ENCODE peak calls at places on chromosomes 1 and 21, in six cellular contexts. One of them, this sample, is unnamed.

GRCh38 chr1:151891515-151891914 is 17.8 kb downstream of the THEM4 start:
- DNase-seq in A549: no peak
- DNase-seq in NB4: no peak
- DNase-seq in H1: no peak
- DNase-seq in endothelial cell of umbilical vein: peak
- DNase-seq in SK-N-SH: no peak
- DNase-seq in this sample: no peak

GRCh38 chr1:58829861-58830260 is 46.0 kb upstream of the JUN start:
- DNase-seq in A549: no peak
- DNase-seq in NB4: no peak
- DNase-seq in H1: no peak
- DNase-seq in endothelial cell of umbilical vein: no peak
- DNase-seq in SK-N-SH: no peak
- DNase-seq in this sample: no peak

GRCh38 chr21:35232545-35233176 is 183.6 kb upstream of the RUNX1 start:
- DNase-seq in A549: no peak
- DNase-seq in NB4: no peak
- DNase-seq in H1: no peak
- DNase-seq in endothelial cell of umbilical vein: peak
- DNase-seq in SK-N-SH: no peak
- DNase-seq in this sample: no peak

GRCh38 chr1:38029725-38030511 is 16.7 kb downstream of the POU3F1 start:
- DNase-seq in A549: no peak
- DNase-seq in NB4: peak
- DNase-seq in H1: peak
- DNase-seq in endothelial cell of umbilical vein: peak
- DNase-seq in SK-N-SH: peak
- DNase-seq in this sample: no peak

GRCh38 chr1:234647245-234647644 is 37.3 kb upstream of the IRF2BP2 start:
- DNase-seq in A549: no peak
- DNase-seq in NB4: no peak
- DNase-seq in H1: no peak
- DNase-seq in endothelial cell of umbilical vein: no peak
- DNase-seq in SK-N-SH: no peak
- DNase-seq in this sample: no peak

GRCh38 chr1:180563013-180563827 is 4.5 kb downstream of the OVAAL start:
- DNase-seq in A549: peak
- DNase-seq in NB4: peak
- DNase-seq in H1: no peak
- DNase-seq in endothelial cell of umbilical vein: peak
- DNase-seq in SK-N-SH: no peak
- DNase-seq in this sample: no peak

GRCh38 chr21:17613242-17613676 is 558 bp upstream of the BTG3 start:
- DNase-seq in A549: no peak
- DNase-seq in NB4: no peak
- DNase-seq in H1: no peak
- DNase-seq in endothelial cell of umbilical vein: peak
- DNase-seq in SK-N-SH: no peak
- DNase-seq in this sample: no peak

GRCh38 chr1:7331926-7332535 is 439.1 kb upstream of the VAMP3 start:
- DNase-seq in A549: no peak
- DNase-seq in NB4: no peak
- DNase-seq in H1: no peak
- DNase-seq in endothelial cell of umbilical vein: no peak
- DNase-seq in SK-N-SH: no peak
- DNase-seq in this sample: no peak

GRCh38 chr1:93475691-93476090 is 27.8 kb downstream of the FNBP1L start:
- DNase-seq in A549: no peak
- DNase-seq in NB4: no peak
- DNase-seq in H1: no peak
- DNase-seq in endothelial cell of umbilical vein: no peak
- DNase-seq in SK-N-SH: no peak
- DNase-seq in this sample: no peak

GRCh38 chr1:78722521-78722920 is 72.9 kb downstream of the IFI44 start:
- DNase-seq in A549: no peak
- DNase-seq in NB4: no peak
- DNase-seq in H1: no peak
- DNase-seq in endothelial cell of umbilical vein: no peak
- DNase-seq in SK-N-SH: no peak
- DNase-seq in this sample: no peak
- TF ChIP-seq MAX in A549: no peak
- TF ChIP-seq MAX in NB4: no peak
- TF ChIP-seq MAX in H1: no peak
- TF ChIP-seq MAX in endothelial cell of umbilical vein: no peak
- TF ChIP-seq MAX in SK-N-SH: no peak
- TF ChIP-seq MAX in this sample: no peak

DNA sequence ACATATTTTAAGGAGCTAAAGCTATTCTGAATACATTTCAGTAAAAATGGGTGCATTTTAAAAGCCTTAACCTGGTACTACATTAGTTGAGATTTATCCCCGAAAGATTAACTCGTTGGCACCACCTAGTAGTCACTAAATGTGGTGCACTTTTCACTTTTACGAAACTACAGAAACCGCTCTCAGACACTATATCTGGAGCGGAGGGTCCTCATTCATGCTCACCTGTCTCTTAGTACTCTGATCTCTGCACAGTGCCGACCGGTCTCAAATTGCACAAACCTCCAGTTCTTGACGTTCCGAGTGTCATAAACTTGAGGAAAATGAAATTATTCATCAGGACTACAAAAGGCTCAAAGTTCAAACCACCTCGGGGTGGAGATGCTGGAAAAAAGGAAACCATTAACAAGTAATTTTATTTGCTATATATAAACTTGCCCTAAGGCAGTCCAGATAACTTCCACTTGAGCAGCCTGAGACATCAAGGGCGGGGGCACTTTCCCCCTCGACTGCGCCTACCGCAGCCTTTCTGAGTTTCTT is 722 bp downstream of the LZIC start:
- DNase-seq in A549: peak
- DNase-seq in NB4: peak
- DNase-seq in H1: no peak
- DNase-seq in endothelial cell of umbilical vein: peak
- DNase-seq in SK-N-SH: peak
- DNase-seq in this sample: no peak
- TF ChIP-seq MAX in A549: no peak
- TF ChIP-seq MAX in NB4: no peak
- TF ChIP-seq MAX in H1: no peak
- TF ChIP-seq MAX in endothelial cell of umbilical vein: no peak
- TF ChIP-seq MAX in SK-N-SH: no peak
- TF ChIP-seq MAX in this sample: no peak

GRCh38 chr1:153483776-153484175 is 23.3 kb upstream of the S100A7 start:
- DNase-seq in A549: no peak
- DNase-seq in NB4: no peak
- DNase-seq in H1: peak
- DNase-seq in endothelial cell of umbilical vein: no peak
- DNase-seq in SK-N-SH: no peak
- DNase-seq in this sample: peak
- TF ChIP-seq MAX in A549: no peak
- TF ChIP-seq MAX in NB4: no peak
- TF ChIP-seq MAX in H1: no peak
- TF ChIP-seq MAX in endothelial cell of umbilical vein: no peak
- TF ChIP-seq MAX in SK-N-SH: no peak
- TF ChIP-seq MAX in this sample: no peak

DNA sequence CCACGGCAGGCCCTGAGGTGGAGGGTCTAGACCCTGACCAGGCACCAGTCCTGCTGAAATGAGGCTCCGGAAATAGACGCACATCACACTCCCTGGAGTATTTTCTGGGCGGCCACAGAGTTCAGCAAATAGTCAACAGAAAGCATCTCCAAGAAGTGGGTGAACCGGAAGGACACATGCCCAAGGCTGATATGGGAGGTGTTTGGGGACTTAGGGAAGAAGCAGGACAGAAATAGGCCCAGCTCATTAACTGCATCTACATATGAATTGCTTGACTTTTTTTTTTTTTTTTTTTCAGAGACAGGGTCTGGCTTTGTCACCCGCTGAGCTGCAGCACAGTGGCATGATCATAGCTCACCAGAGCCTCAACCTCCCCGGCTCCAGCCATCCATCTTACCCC is 36.5 kb upstream of the GPR157 start:
- DNase-seq in A549: no peak
- DNase-seq in NB4: no peak
- DNase-seq in H1: no peak
- DNase-seq in endothelial cell of umbilical vein: no peak
- DNase-seq in SK-N-SH: no peak
- DNase-seq in this sample: no peak
- TF ChIP-seq MAX in A549: no peak
- TF ChIP-seq MAX in NB4: no peak
- TF ChIP-seq MAX in H1: no peak
- TF ChIP-seq MAX in endothelial cell of umbilical vein: no peak
- TF ChIP-seq MAX in SK-N-SH: no peak
- TF ChIP-seq MAX in this sample: no peak

DNA sequence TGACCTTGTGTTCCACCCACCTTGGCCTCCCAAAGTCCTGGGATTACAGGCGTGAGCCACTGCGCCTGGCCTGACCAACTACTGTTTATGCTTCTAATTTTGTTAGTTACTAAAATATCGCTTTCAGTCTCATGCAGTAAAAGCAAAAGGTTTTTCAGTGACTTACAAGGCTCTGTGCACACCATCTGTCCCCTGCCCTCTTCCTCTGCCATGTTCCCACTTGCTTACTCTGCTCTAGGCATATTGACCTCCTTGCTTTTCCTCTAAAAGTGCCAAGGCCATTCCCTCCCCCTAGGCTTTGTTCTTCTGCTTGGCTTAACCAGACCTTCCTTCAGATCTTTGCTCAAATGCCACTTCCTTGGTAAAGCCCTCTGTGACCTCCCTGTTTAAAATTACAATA is 276.9 kb downstream of the KIF26B start:
- DNase-seq in A549: no peak
- DNase-seq in NB4: no peak
- DNase-seq in H1: no peak
- DNase-seq in endothelial cell of umbilical vein: no peak
- DNase-seq in SK-N-SH: no peak
- DNase-seq in this sample: no peak
- TF ChIP-seq MAX in A549: no peak
- TF ChIP-seq MAX in NB4: no peak
- TF ChIP-seq MAX in H1: no peak
- TF ChIP-seq MAX in endothelial cell of umbilical vein: no peak
- TF ChIP-seq MAX in SK-N-SH: no peak
- TF ChIP-seq MAX in this sample: no peak

DNA sequence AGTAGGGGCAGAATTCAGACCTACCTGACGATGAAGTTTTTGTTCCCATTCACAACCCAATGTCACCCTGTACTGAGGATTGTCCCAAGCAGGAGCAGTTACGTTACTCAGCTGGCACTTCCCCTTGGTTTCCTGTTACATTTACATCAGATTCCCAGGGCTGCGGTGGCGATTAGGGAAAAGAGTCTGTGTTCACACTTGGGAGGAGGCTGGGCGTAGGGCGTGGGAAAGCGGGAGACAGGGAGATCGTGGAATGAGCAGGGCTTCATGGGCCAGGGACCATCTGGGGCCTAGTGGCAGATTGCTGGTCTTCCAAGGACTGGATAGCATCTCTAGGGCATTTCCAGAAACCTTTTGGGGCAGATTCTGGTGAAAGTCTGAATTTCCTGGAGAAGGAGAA is 39.0 kb downstream of the TBX19 start:
- DNase-seq in A549: no peak
- DNase-seq in NB4: no peak
- DNase-seq in H1: peak
- DNase-seq in endothelial cell of umbilical vein: peak
- DNase-seq in SK-N-SH: no peak
- DNase-seq in this sample: peak
- TF ChIP-seq MAX in A549: no peak
- TF ChIP-seq MAX in NB4: no peak
- TF ChIP-seq MAX in H1: no peak
- TF ChIP-seq MAX in endothelial cell of umbilical vein: no peak
- TF ChIP-seq MAX in SK-N-SH: no peak
- TF ChIP-seq MAX in this sample: no peak

DNA sequence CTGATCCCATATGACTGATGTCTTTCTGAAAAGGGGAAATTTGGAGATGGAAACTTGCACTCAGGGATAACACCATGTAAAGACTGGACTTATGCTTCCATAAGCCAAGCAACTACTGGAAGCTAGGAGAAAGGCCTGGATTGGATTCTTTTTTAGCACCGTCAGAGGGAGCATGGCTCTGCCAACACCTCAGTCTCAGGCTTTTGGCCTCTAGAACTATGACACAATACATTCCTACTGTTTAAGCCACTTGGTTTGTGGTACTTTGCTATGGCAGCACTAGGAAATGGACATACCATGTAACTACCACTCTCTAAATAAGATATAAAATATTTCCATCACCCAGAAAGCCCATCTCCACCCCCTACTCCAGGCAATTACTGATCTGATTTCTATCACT is 139.7 kb downstream of the CYYR1 start:
- DNase-seq in A549: no peak
- DNase-seq in NB4: no peak
- DNase-seq in H1: no peak
- DNase-seq in endothelial cell of umbilical vein: no peak
- DNase-seq in SK-N-SH: no peak
- DNase-seq in this sample: no peak
- TF ChIP-seq MAX in A549: no peak
- TF ChIP-seq MAX in NB4: no peak
- TF ChIP-seq MAX in H1: no peak
- TF ChIP-seq MAX in endothelial cell of umbilical vein: no peak
- TF ChIP-seq MAX in SK-N-SH: no peak
- TF ChIP-seq MAX in this sample: no peak

GRCh38 chr1:116983678-116984077 is 17.9 kb upstream of the CD101 start:
- DNase-seq in A549: no peak
- DNase-seq in NB4: no peak
- DNase-seq in H1: no peak
- DNase-seq in endothelial cell of umbilical vein: no peak
- DNase-seq in SK-N-SH: no peak
- DNase-seq in this sample: no peak

GRCh38 chr1:116981521-116982037 is 20.0 kb upstream of the CD101 start:
- DNase-seq in A549: no peak
- DNase-seq in NB4: no peak
- DNase-seq in H1: no peak
- DNase-seq in endothelial cell of umbilical vein: no peak
- DNase-seq in SK-N-SH: no peak
- DNase-seq in this sample: no peak

GRCh38 chr1:116983112-116983511 is 18.4 kb upstream of the CD101 start:
- DNase-seq in A549: no peak
- DNase-seq in NB4: no peak
- DNase-seq in H1: no peak
- DNase-seq in endothelial cell of umbilical vein: no peak
- DNase-seq in SK-N-SH: no peak
- DNase-seq in this sample: no peak

GRCh38 chr1:116984406-116985160 is 17.0 kb upstream of the CD101 start:
- DNase-seq in A549: no peak
- DNase-seq in NB4: no peak
- DNase-seq in H1: no peak
- DNase-seq in endothelial cell of umbilical vein: no peak
- DNase-seq in SK-N-SH: no peak
- DNase-seq in this sample: no peak

DNA sequence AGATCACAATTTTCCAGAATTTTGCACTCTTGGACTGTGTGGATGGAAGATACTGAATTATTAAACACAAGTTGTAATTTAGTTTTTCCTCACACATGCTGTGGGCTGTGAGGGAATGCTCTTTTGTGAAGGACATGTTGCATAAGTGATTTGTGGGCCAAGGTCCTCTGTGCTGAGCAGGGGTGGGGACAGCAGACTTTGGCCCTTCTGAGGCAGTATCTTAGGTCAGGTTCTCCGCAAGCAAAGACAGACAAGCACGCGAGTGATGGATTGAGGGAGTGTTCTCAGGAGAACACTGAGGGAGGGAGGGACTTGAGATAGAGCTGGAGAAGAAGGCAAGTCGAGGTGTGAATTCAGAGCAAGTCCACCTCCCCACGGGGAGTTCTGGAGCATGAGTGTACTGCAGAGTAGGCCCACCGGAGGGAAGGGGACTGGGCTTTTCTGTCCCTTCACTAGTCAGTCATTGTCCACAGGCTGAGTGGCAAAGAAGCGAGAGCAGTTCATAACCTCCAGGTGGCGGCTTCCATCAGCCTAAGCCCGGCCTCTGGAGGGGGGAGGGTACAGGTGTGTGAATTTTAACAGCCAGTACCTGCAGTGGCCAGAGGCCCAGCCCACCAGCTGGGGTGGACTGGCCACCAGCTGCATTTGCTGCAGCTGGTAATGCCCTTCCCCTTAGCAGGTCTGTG is 19.1 kb upstream of the CD101 start:
- DNase-seq in A549: no peak
- DNase-seq in NB4: no peak
- DNase-seq in H1: peak
- DNase-seq in endothelial cell of umbilical vein: no peak
- DNase-seq in SK-N-SH: no peak
- DNase-seq in this sample: peak
- TF ChIP-seq MAX in A549: no peak
- TF ChIP-seq MAX in NB4: no peak
- TF ChIP-seq MAX in H1: no peak
- TF ChIP-seq MAX in endothelial cell of umbilical vein: no peak
- TF ChIP-seq MAX in SK-N-SH: no peak
- TF ChIP-seq MAX in this sample: no peak